ENCODE peak calls at places on chromosomes 6 and 20, in eight cellular contexts. D, Z, X, A, F, M, N and H are unnamed samples.

GRCh38 chr6:166078294-166078693 is 89.4 kb downstream of the TBXT start:
- DNase-seq in D (no peak), Z (no peak), X (no peak), A (peak), F (no peak), M (no peak), N (no peak), H (no peak)

GRCh38 chr20:45343445-45343866 is 4.8 kb downstream of the SDC4 start:
- DNase-seq in D (no peak), Z (no peak), X (no peak), A (no peak), F (no peak), M (no peak), N (no peak), H (no peak)

GRCh38 chr20:52410746-52411317 is 219.3 kb upstream of the ZFP64 start:
- DNase-seq in D (no peak), Z (no peak), X (no peak), A (peak), F (no peak), M (no peak), N (no peak), H (no peak)

GRCh38 chr20:2237059-2237458 is 58.7 kb upstream of the TGM3 start:
- DNase-seq in D (no peak), Z (peak), X (no peak), A (peak), F (no peak), M (peak), N (peak), H (no peak)

GRCh38 chr6:13722880-13723279 is 11.2 kb upstream of the RANBP9 start:
- DNase-seq in D (no peak), Z (no peak), X (no peak), A (no peak), F (no peak), M (no peak), N (no peak), H (no peak)

GRCh38 chr6:37794825-37795224 is 24.7 kb upstream of the ZFAND3 start:
- DNase-seq in D (no peak), Z (peak), X (no peak), A (peak), F (peak), M (no peak), N (no peak), H (no peak)

GRCh38 chr6:119327810-119328209 is 21.8 kb downstream of the MAN1A1 start:
- DNase-seq in D (no peak), Z (no peak), X (no peak), A (no peak), F (no peak), M (no peak), N (no peak), H (no peak)

GRCh38 chr20:51196991-51197651 is 174.2 kb upstream of the KCNG1 start:
- DNase-seq in D (no peak), Z (no peak), X (no peak), A (no peak), F (no peak), M (no peak), N (no peak), H (no peak)

GRCh38 chr6:97689078-97689754 is 406.2 kb upstream of the MMS22L start:
- DNase-seq in D (no peak), Z (no peak), X (no peak), A (no peak), F (no peak), M (no peak), N (no peak), H (no peak)

GRCh38 chr20:41373851-41374567 is 7.4 kb upstream of the EMILIN3 start:
- DNase-seq in D (no peak), Z (no peak), X (no peak), A (no peak), F (no peak), M (no peak), N (no peak), H (no peak)

GRCh38 chr20:24034820-24035219 is 46.2 kb upstream of the GGTLC1 start:
- DNase-seq in D (no peak), Z (no peak), X (no peak), A (no peak), F (no peak), M (no peak), N (no peak), H (no peak)

GRCh38 chr6:156555117-156555516 is 222.1 kb upstream of the ARID1B start:
- DNase-seq in D (no peak), Z (no peak), X (no peak), A (no peak), F (no peak), M (no peak), N (no peak), H (no peak)

GRCh38 chr6:111745186-111745585 is 128.1 kb downstream of the FYN start:
- DNase-seq in D (no peak), Z (no peak), X (no peak), A (no peak), F (no peak), M (no peak), N (no peak), H (no peak)

GRCh38 chr20:48066256-48066655 is 281.0 kb upstream of the SULF2 start:
- DNase-seq in D (no peak), Z (no peak), X (no peak), A (peak), F (no peak), M (peak), N (no peak), H (no peak)

GRCh38 chr6:52503853-52504777 is 72.7 kb downstream of the TRAM2 start:
- DNase-seq in D (no peak), Z (peak), X (no peak), A (peak), F (peak), M (no peak), N (no peak), H (no peak)

GRCh38 chr6:51093899-51094665 is 275.4 kb downstream of the TFAP2B start:
- DNase-seq in D (no peak), Z (no peak), X (no peak), A (no peak), F (no peak), M (no peak), N (no peak), H (no peak)

GRCh38 chr6:30044630-30045029 is 16.4 kb upstream of the POLR1H start:
- DNase-seq in D (no peak), Z (no peak), X (no peak), A (peak), F (no peak), M (no peak), N (no peak), H (no peak)

GRCh38 chr6:103723438-103723837 is 1136.3 kb downstream of the HACE1 start:
- DNase-seq in D (no peak), Z (no peak), X (no peak), A (no peak), F (no peak), M (no peak), N (no peak), H (no peak)

GRCh38 chr6:98827295-98828159 is 6.8 kb upstream of the POU3F2 start:
- DNase-seq in D (peak), Z (no peak), X (no peak), A (peak), F (no peak), M (no peak), N (peak), H (no peak)

GRCh38 chr20:63044605-63045004 is 37.8 kb upstream of the BHLHE23 start:
- DNase-seq in D (peak), Z (no peak), X (no peak), A (no peak), F (no peak), M (no peak), N (no peak), H (no peak)

GRCh38 chr6:7541175-7542064 is at the start of gene DSP:
- DNase-seq in D (peak), Z (no peak), X (no peak), A (peak), F (no peak), M (no peak), N (no peak), H (no peak)

GRCh38 chr20:38714308-38714707 is 10.0 kb upstream of the SLC32A1 start:
- DNase-seq in D (no peak), Z (no peak), X (no peak), A (no peak), F (no peak), M (no peak), N (no peak), H (no peak)

GRCh38 chr6:105805581-105806023 is 280.5 kb upstream of the PRDM1 start:
- DNase-seq in D (no peak), Z (no peak), X (no peak), A (peak), F (no peak), M (no peak), N (no peak), H (no peak)

GRCh38 chr20:63381781-63382431 is 20.8 kb upstream of the CHRNA4 start:
- DNase-seq in D (peak), Z (peak), X (peak), A (peak), F (no peak), M (no peak), N (peak), H (peak)

GRCh38 chr20:47360489-47361267 is 4.2 kb upstream of the ZMYND8 start:
- DNase-seq in D (peak), Z (no peak), X (no peak), A (peak), F (peak), M (peak), N (peak), H (peak)

GRCh38 chr6:134253681-134254080 is 64.2 kb downstream of the SGK1 start:
- DNase-seq in D (no peak), Z (no peak), X (no peak), A (peak), F (no peak), M (peak), N (peak), H (no peak)

GRCh38 chr6:75094614-75095321 is 111.1 kb downstream of the COL12A1 start:
- DNase-seq in D (no peak), Z (no peak), X (no peak), A (peak), F (no peak), M (no peak), N (no peak), H (no peak)

GRCh38 chr6:77462359-77463307 is 658 bp downstream of the HTR1B start:
- DNase-seq in D (peak), Z (no peak), X (no peak), A (no peak), F (no peak), M (no peak), N (peak), H (no peak)

GRCh38 chr6:43759157-43759925 is 10.7 kb upstream of the VEGFA start:
- DNase-seq in D (no peak), Z (no peak), X (no peak), A (no peak), F (no peak), M (no peak), N (no peak), H (no peak)